ENCODE peak calls at places on chromosomes 7 and 10, in seven cellular contexts. U, F, J, L, Q, O and G are unnamed samples.

GRCh38 chr7:67842571-67842970 is 845.9 kb downstream of the TYW1 start:
- DNase-seq in U (no peak), Q (no peak), O (no peak), J (no peak), F (no peak), L (no peak), G (no peak)

GRCh38 chr7:138267934-138268333 is 191.7 kb downstream of the AKR1D1 start:
- DNase-seq in F (no peak), L (no peak), U (no peak), O (no peak), J (no peak), Q (no peak), G (no peak)

GRCh38 chr7:11749629-11750028 is 82.4 kb downstream of the THSD7A start:
- DNase-seq in Q (no peak), L (no peak), J (no peak), F (no peak), U (no peak), O (no peak), G (no peak)

GRCh38 chr10:102449321-102450123 is 1.8 kb downstream of the C10orf95 start:
- DNase-seq in U (peak), L (no peak), Q (peak), F (peak), J (peak), O (peak), G (peak)

GRCh38 chr10:93745411-93746065 is 12.2 kb upstream of the LGI1 start:
- DNase-seq in J (no peak), U (no peak), F (no peak), O (peak), L (peak), Q (peak), G (peak)

GRCh38 chr10:96440257-96441125 is 73.2 kb downstream of the TLL2 start:
- DNase-seq in O (no peak), Q (no peak), F (no peak), J (no peak), L (no peak), U (peak), G (no peak)

GRCh38 chr7:105439174-105439893 is 50.6 kb upstream of the SRPK2 start:
- DNase-seq in Q (no peak), U (peak), L (no peak), O (peak), F (no peak), J (no peak), G (peak)

GRCh38 chr10:132298038-132298935 is 9.5 kb downstream of the STK32C start:
- DNase-seq in Q (no peak), O (no peak), J (no peak), L (no peak), U (no peak), F (no peak), G (no peak)

GRCh38 chr7:70749831-70750230 is 382.1 kb upstream of the GALNT17 start:
- DNase-seq in Q (no peak), F (no peak), L (no peak), J (no peak), U (no peak), O (no peak), G (no peak)

GRCh38 chr10:44963772-44964633 is 4.4 kb downstream of the RASSF4 start:
- DNase-seq in U (no peak), Q (no peak), L (no peak), J (no peak), F (no peak), O (peak), G (no peak)

GRCh38 chr10:10891437-10891836 is 126.2 kb upstream of the CELF2 start:
- DNase-seq in O (no peak), F (no peak), Q (no peak), U (no peak), J (no peak), L (no peak), G (no peak)

GRCh38 chr7:88311675-88312036 is 5.0 kb upstream of the STEAP4 start:
- DNase-seq in L (no peak), O (no peak), J (no peak), F (no peak), U (no peak), Q (no peak), G (no peak)

GRCh38 chr7:1419310-1419634 is 40.0 kb downstream of the MICALL2 start:
- DNase-seq in U (no peak), Q (no peak), L (no peak), J (no peak), F (no peak), O (no peak), G (no peak)

GRCh38 chr10:68628576-68629127 is 68.5 kb downstream of the TET1 start:
- DNase-seq in F (no peak), L (no peak), J (no peak), U (no peak), Q (peak), O (no peak), G (no peak)

GRCh38 chr7:155291045-155291530 is 6.6 kb upstream of the INSIG1 start:
- DNase-seq in Q (peak), O (peak), F (no peak), U (no peak), L (no peak), J (peak), G (no peak)

GRCh38 chr10:101732096-101732495 is 37.1 kb upstream of the FBXW4 start:
- DNase-seq in Q (no peak), L (no peak), J (no peak), U (no peak), F (no peak), O (no peak), G (no peak)

GRCh38 chr10:102225646-102226541 is at the start of gene ELOVL3:
- DNase-seq in O (peak), L (peak), F (peak), U (peak), J (peak), Q (peak), G (peak)

GRCh38 chr10:100184426-100185219 is 1.2 kb downstream of the ERLIN1 start:
- DNase-seq in O (peak), F (no peak), Q (peak), U (peak), L (no peak), J (peak), G (peak)

GRCh38 chr10:91635401-91636400 is 2.8 kb upstream of the PPP1R3C start:
- DNase-seq in O (peak), L (no peak), J (peak), Q (peak), U (peak), F (no peak), G (peak)

GRCh38 chr7:29278362-29279070 is 83.9 kb downstream of the CHN2 start:
- DNase-seq in J (no peak), Q (no peak), O (no peak), L (no peak), U (no peak), F (no peak), G (no peak)

GRCh38 chr7:128059143-128059975 is 28.1 kb upstream of the LRRC4 start:
- DNase-seq in J (no peak), L (no peak), Q (no peak), O (no peak), F (no peak), U (no peak), G (peak)

GRCh38 chr10:22629126-22629525 is 85.3 kb downstream of the PIP4K2A start:
- DNase-seq in U (no peak), O (no peak), F (no peak), Q (no peak), J (no peak), L (no peak), G (no peak)

GRCh38 chr7:156055206-156055822 is 243.1 kb upstream of the SHH start:
- DNase-seq in Q (no peak), F (no peak), U (no peak), O (no peak), J (no peak), L (no peak), G (no peak)

GRCh38 chr7:91491868-91492267 is 227.6 kb downstream of the FZD1 start:
- DNase-seq in L (no peak), U (no peak), J (no peak), Q (no peak), O (no peak), F (no peak), G (no peak)

GRCh38 chr10:21529236-21529910 is 3.9 kb upstream of the SKIDA1 start:
- DNase-seq in O (no peak), J (no peak), Q (no peak), L (no peak), F (no peak), U (no peak), G (no peak)

GRCh38 chr7:149229526-149229925 is 9.9 kb upstream of the ZNF212 start:
- DNase-seq in F (no peak), L (no peak), Q (no peak), U (no peak), O (no peak), J (no peak), G (no peak)

GRCh38 chr10:10903620-10904019 is 114.1 kb upstream of the CELF2 start:
- DNase-seq in L (no peak), O (no peak), J (no peak), F (no peak), Q (no peak), U (no peak), G (no peak)

GRCh38 chr7:22866965-22867364 is 44.3 kb upstream of the TOMM7 start:
- DNase-seq in U (no peak), J (no peak), Q (no peak), L (no peak), O (no peak), F (no peak), G (no peak)

GRCh38 chr10:62514079-62514693 is 140.0 kb downstream of the ZNF365 start:
- DNase-seq in F (no peak), O (no peak), Q (no peak), L (no peak), U (no peak), J (no peak), G (no peak)
- TF ChIP-seq JUND in F (no peak), O (no peak), Q (no peak), L (no peak), U (no peak), J (no peak), G (no peak)

DNA sequence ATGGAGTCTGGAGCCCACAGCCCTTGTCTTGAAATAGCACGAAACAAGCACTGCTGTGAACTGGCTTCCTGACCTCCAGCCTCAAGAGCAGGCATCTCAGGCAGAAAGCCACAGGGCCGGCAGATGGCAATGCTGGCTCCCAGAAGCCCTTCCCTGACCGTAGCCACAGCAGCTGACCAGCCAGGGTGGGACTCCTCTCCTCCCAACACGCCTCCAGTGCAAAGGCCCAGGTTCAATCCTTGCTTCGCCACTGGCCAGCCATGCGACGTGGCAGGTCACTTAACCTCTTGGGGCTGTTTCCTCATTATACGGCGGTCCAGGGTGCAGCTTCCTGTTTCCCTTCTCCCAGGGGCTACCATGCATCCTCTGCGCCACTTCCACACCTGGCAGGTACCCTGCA is 12.8 kb downstream of the PRKAG2 start:
- DNase-seq in Q (no peak), J (no peak), O (no peak), F (no peak), L (no peak), U (no peak), G (no peak)
- TF ChIP-seq JUND in Q (no peak), J (no peak), O (no peak), F (no peak), L (no peak), U (no peak), G (no peak)

DNA sequence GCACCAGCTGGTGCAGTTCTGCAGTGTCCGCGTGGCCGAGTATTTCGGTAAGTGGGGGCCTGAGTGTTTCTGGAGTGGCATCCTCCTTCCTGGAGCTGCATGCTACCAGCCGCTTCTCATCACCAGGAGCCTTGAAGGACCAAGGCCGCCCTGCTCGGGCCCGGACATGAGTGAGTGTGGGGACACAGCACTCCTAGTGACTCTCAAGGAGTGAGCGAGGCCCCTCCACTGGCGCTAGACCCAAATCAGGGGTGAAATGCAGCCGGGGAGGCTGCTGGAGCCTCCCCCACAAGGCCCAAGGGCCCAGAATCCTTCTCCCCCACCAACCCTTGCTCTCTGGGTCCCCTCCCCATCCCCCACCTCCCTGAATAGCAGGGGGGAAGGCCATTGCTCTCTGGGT is 48.0 kb downstream of the CAMK2B start:
- DNase-seq in F (no peak), J (no peak), U (peak), O (no peak), L (no peak), Q (no peak), G (no peak)
- TF ChIP-seq JUND in F (no peak), J (no peak), U (no peak), O (no peak), L (no peak), Q (no peak), G (no peak)

DNA sequence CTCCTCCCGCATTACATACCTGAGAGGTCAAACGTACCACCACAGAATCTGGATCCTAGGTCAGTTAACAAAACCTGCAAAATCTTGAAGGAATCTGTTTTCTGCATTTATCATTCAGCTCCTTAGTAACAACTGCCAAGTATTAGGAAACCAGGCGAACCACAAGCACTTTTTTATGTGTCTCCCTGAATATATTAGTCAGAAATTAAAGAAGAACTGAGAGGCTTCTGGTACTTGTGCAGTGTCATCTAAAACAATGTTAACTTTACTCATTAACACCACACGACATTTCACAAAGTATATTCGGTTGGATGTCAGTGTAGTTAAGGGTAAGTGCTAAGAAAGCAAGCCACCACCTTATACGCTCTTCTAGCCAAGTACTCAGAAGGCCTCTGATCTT is 2.5 kb downstream of the CCDC6 start:
- DNase-seq in L (no peak), Q (no peak), O (no peak), J (no peak), U (no peak), F (no peak), G (no peak)
- TF ChIP-seq JUND in L (no peak), Q (no peak), O (no peak), J (no peak), U (no peak), F (no peak), G (no peak)

GRCh38 chr7:120662291-120662690 is 195.7 kb downstream of the TSPAN12 start:
- DNase-seq in Q (no peak), J (no peak), O (no peak), F (no peak), L (no peak), U (no peak), G (no peak)

GRCh38 chr7:120654241-120654640 is 203.7 kb downstream of the TSPAN12 start:
- DNase-seq in O (no peak), Q (no peak), L (no peak), U (no peak), F (no peak), J (no peak), G (no peak)

DNA sequence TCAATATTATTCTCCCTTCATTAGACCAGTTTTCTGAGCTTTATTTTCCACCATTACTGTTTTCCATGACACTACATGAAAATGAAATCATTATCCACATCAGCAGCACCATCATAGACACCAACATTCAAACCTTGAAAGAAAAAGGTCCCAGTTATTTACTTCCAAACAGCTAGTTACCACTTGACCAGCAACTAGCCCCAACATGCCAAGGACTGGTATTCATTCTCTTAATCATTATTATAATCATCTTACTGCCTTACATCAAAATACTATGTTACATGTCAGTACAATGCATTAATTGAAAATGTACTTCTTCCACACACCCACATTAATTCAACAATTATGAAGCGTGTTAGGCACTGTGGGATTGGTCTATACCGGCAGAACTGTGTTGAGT is 199.4 kb downstream of the TSPAN12 start:
- DNase-seq in J (no peak), F (no peak), Q (no peak), U (no peak), O (no peak), L (no peak), G (no peak)
- TF ChIP-seq JUND in J (no peak), F (no peak), Q (no peak), U (no peak), O (no peak), L (no peak), G (no peak)

DNA sequence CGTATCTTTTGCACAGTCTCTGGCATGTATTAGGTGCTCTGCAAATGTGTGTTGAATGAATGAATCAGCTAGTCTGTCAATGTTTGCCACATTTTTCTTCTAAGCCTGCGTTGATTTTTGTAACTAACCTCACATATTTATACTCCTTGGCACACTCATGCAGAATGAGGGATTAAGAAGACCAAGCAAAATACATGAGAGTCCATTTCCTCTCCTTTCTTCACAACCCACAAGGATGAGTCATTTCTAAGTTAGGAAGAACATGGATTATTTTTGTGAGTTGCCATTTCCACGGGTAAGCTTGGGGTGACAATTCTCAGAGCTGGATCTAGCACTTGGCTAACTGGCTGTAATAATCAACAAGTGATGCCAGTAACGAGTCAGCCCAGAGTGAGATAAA is 158.8 kb downstream of the TWIST1 start:
- DNase-seq in L (no peak), F (no peak), O (no peak), J (no peak), U (no peak), Q (no peak), G (no peak)
- TF ChIP-seq JUND in L (no peak), F (no peak), O (no peak), J (no peak), U (no peak), Q (no peak), G (no peak)

DNA sequence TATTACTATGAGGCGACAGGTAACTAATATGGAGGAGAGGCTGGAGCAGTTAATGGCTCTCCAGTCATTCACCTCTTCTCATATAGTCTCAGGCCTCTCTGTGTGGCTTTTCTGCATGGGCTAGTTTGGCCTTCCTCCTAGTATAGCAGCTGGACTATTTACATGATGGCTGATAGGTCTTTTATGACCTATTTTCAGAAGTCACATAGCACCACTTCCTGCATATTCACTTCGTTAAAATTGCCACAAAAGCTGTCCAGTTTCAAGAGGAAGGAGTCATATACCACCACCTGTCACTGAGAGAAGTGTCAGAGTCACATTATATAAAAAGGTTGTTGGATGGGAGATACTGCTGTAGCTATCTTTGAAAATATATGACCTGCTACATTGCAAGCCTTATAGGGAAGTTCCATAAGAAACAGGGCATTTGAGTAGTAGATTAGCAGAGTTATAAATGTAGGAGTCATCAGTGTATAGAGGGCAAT is 8.0 kb upstream of the DMTF1 start:
- DNase-seq in O (no peak), Q (no peak), U (no peak), J (no peak), L (no peak), F (peak), G (no peak)
- TF ChIP-seq JUND in O (no peak), Q (no peak), U (no peak), J (no peak), L (no peak), F (no peak), G (no peak)

GRCh38 chr7:36633377-36633776 is 90.9 kb downstream of the AOAH start:
- DNase-seq in U (no peak), J (no peak), F (no peak), Q (no peak), O (no peak), L (peak), G (no peak)
- TF ChIP-seq JUND in U (no peak), J (no peak), F (no peak), Q (no peak), O (no peak), L (no peak), G (no peak)

DNA sequence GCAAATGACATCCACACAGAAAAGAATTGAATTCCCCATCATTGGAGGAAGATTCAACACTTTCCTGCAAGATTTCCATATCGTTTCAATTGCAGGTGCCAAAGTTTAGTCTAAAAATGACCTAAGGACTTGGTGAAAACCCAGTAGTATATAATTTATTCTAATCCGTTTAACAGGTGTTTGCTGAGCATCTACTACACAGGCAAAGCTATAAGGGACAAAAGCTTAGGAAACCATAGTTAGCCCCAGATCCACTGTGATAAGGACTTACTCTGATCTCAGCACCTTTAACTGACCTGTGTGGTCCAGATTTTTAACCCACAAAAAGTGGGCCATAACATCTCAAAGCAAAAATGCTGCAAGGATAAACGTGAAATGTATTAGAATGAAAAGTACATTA is 19.1 kb downstream of the UBE2H start:
- DNase-seq in F (no peak), U (no peak), O (no peak), L (no peak), Q (no peak), J (no peak), G (no peak)
- TF ChIP-seq JUND in F (no peak), U (no peak), O (no peak), L (no peak), Q (no peak), J (no peak), G (no peak)

DNA sequence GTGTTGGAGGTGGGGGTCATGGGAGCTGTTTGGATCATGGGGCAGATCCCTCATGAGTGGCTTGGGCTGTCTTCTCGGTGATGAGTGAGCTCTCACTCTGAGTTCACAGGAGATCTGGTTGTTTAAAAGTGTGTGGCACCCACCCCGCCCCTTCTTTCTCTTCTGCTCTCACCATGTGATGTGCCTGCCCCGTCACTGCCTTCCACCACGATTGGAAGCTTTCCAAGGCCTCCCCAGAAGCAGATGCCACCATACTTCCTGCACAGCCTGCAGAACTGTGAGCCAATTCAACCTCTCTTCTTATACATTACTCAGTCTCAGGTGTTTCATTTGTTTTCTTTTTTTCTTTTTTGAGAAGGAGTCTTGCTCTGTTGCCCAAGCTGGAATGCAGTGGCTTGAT is 170.0 kb downstream of the PTPN20 start:
- DNase-seq in O (no peak), U (no peak), J (no peak), Q (no peak), L (no peak), F (no peak), G (no peak)
- TF ChIP-seq JUND in O (no peak), U (no peak), J (no peak), Q (no peak), L (no peak), F (no peak), G (no peak)